ENCODE peak calls at places on chromosomes 6 and 20, in eight cellular contexts. L is dorsolateral prefrontal cortex; C is heart right ventricle; U is WERI-Rb-1; P is stomach; G is CD8-positive, alpha-beta T cell; F is IMR-90; W is right cardiac atrium. A is an unnamed sample.

GRCh38 chr20:58965270-58966064 is 15.6 kb upstream of the NELFCD start:
- DNase-seq in L (no peak), P (no peak), U (no peak), G (no peak), C (no peak), F (no peak), W (no peak), A (no peak)

GRCh38 chr6:38445321-38445720 is 194.4 kb downstream of the BTBD9 start:
- DNase-seq in C (no peak), F (peak; percentile 59), W (no peak), P (no peak), G (no peak), U (no peak), L (no peak), A (no peak)

GRCh38 chr6:17656092-17656491 is 50.6 kb downstream of the NUP153 start:
- DNase-seq in G (no peak), P (no peak), C (no peak), F (no peak), W (no peak), L (no peak), U (no peak), A (no peak)

GRCh38 chr6:154754152-154754551 is 20.9 kb downstream of the SCAF8 start:
- DNase-seq in F (peak; percentile 73), W (no peak), P (no peak), L (no peak), C (no peak), U (no peak), G (no peak), A (no peak)

GRCh38 chr6:132209351-132209750 is 191.9 kb downstream of the MOXD1 start:
- DNase-seq in L (no peak), F (no peak), P (no peak), C (no peak), G (no peak), U (no peak), W (no peak), A (no peak)

GRCh38 chr6:33620584-33621395 is at the start of gene ITPR3:
- DNase-seq in U (peak; percentile 82), L (no peak), C (peak; percentile 64), G (peak; percentile 72), P (peak; percentile 79), W (peak; percentile 65), F (peak; percentile 27), A (no peak)

GRCh38 chr20:54649511-54649962 is 174.1 kb downstream of the DOK5 start:
- DNase-seq in L (peak; percentile 78), C (peak; percentile 65), F (peak; percentile 67), P (peak; percentile 92), W (peak; percentile 80), G (peak; percentile 53), U (peak; percentile 65), A (peak; percentile 53)

GRCh38 chr6:114312931-114313330 is 29.9 kb downstream of the HS3ST5 start:
- DNase-seq in F (no peak), W (no peak), U (no peak), P (no peak), C (no peak), L (no peak), G (no peak), A (no peak)

GRCh38 chr6:28425942-28426541 is 17.2 kb downstream of the ZSCAN23 start:
- DNase-seq in C (no peak), F (no peak), L (no peak), G (no peak), P (no peak), W (no peak), U (no peak), A (no peak)

GRCh38 chr6:45626087-45626891 is 248.6 kb upstream of the SUPT3H start:
- DNase-seq in F (peak; percentile 84), U (no peak), P (no peak), L (no peak), C (no peak), W (no peak), G (no peak), A (no peak)

GRCh38 chr20:50163570-50164317 is 10.2 kb upstream of the PEDS1 start:
- DNase-seq in L (no peak), U (no peak), W (peak; percentile 42), G (no peak), F (peak; percentile 44), P (no peak), C (peak; percentile 41), A (no peak)

GRCh38 chr6:155066371-155066770 is 71.3 kb downstream of the TIAM2 start:
- DNase-seq in G (no peak), U (no peak), L (no peak), P (no peak), W (no peak), F (peak; percentile 56), C (no peak), A (no peak)

GRCh38 chr6:71289039-71289801 is 609 bp downstream of the OGFRL1 start:
- DNase-seq in G (peak; percentile 16), L (no peak), F (no peak), C (peak; percentile 50), P (no peak), W (peak; percentile 37), U (no peak), A (peak; percentile 66)

GRCh38 chr6:23696946-23697345 is 429.1 kb upstream of the NRSN1 start:
- DNase-seq in L (no peak), P (no peak), W (no peak), C (no peak), U (no peak), F (no peak), G (no peak), A (no peak)

GRCh38 chr6:170367241-170367640 is 60.7 kb downstream of the FAM120B start:
- DNase-seq in P (no peak), F (peak; percentile 14), G (no peak), L (no peak), W (no peak), U (no peak), C (no peak), A (no peak)

GRCh38 chr6:137926985-137927384 is 59.9 kb downstream of the TNFAIP3 start:
- DNase-seq in W (no peak), U (no peak), L (no peak), F (no peak), G (no peak), C (no peak), P (no peak), A (no peak)

GRCh38 chr6:137927777-137928218 is 60.7 kb downstream of the TNFAIP3 start:
- DNase-seq in F (peak; percentile 53), C (no peak), U (no peak), G (peak; percentile 71), W (no peak), P (no peak), L (no peak), A (no peak)

GRCh38 chr6:137925299-137925698 is 58.2 kb downstream of the TNFAIP3 start:
- DNase-seq in G (no peak), F (no peak), C (no peak), P (no peak), U (no peak), W (no peak), L (no peak), A (no peak)

GRCh38 chr6:137928286-137928685 is 61.2 kb downstream of the TNFAIP3 start:
- DNase-seq in W (no peak), L (no peak), P (no peak), U (no peak), F (no peak), C (peak; percentile 10), G (no peak), A (no peak)

GRCh38 chr6:137926207-137926731 is 59.2 kb downstream of the TNFAIP3 start:
- DNase-seq in L (no peak), C (no peak), G (no peak), U (no peak), F (peak; percentile 92), P (no peak), W (no peak), A (no peak)
- H3K27ac ChIP-seq in L (no peak overlapping the region), C (no peak overlapping the region), G (no peak overlapping the region), U (no peak overlapping the region), F (no peak overlapping the region), P (no peak overlapping the region), W (no peak overlapping the region), A (no peak overlapping the region)

DNA sequence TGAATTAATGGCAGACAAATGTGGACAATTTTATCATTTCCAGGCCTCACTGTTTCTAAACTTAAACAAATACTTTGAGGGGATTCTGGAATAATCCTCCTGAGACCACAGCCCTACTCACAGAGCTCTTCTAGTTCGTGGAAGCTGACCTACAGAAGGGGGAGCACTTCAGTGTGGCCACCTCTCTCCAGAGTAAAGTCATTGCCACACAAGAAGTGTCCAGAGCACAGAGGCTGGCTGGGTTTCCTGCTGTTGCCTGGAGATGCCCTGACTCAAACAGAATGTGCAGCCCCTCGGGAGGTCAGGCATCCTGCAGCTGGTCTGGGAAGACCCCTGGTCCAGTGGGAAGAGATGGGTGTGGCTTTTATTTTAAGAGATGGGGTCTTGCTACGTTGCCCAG is 110.9 kb downstream of the QRSL1 start:
- DNase-seq in F (no peak), P (no peak), W (no peak), L (no peak), C (no peak), U (no peak), G (no peak), A (no peak)
- H3K27ac ChIP-seq in F (no peak overlapping the region), P (no peak overlapping the region), W (no peak overlapping the region), L (no peak overlapping the region), C (no peak overlapping the region), U (no peak overlapping the region), G (no peak overlapping the region), A (no peak overlapping the region)

GRCh38 chr6:85236636-85237035 is 213.2 kb upstream of the NT5E start:
- DNase-seq in F (peak; percentile 46), P (no peak), C (no peak), W (no peak), G (no peak), U (no peak), L (no peak), A (no peak)

GRCh38 chr6:85241515-85241914 is 208.4 kb upstream of the NT5E start:
- DNase-seq in L (no peak), W (no peak), F (no peak), U (no peak), P (no peak), C (no peak), G (no peak), A (no peak)

DNA sequence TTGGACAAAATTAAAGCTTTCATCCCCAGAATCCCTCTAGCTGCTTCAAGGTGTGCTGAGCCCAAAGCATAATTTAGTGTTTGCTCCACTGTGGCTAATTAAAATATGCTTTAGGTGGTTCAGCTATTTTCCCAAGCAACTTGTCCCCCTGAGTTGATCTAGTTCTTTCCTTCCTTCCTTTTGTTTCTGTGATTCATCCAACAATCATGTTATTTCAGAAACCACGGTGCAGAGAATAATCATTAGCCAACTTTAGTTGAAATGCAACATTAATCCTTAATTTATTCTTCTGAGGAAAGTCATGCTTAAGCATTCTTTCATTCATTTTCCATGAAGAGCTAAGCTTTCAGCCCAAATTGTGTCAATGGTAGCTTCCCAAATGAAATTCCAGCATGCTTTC is 209.1 kb upstream of the NT5E start:
- DNase-seq in F (no peak), G (no peak), C (no peak), W (no peak), P (no peak), L (no peak), U (no peak), A (no peak)
- H3K27ac ChIP-seq in F (no peak overlapping the region), G (no peak overlapping the region), C (no peak overlapping the region), W (no peak overlapping the region), P (no peak overlapping the region), L (no peak overlapping the region), U (no peak overlapping the region), A (no peak overlapping the region)

DNA sequence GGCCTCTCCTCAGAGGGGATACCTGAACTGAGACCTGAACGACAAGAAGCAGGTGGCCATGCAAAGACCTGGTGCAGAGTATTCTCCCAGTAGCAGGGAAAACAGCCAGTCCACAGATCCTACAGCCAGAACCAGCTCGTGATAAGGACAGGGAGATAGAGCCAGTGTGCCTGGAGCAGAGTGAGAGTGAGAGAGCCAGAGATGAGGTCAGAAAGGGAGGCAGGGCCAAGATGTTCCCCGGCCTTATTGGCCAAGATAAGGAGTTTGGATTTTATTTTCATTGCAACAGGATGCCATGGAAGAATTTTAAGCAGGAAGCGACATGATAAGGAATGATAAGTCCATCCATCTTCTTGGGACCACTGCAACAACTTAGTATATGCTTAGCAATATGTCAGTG is 111.8 kb downstream of the UBE3D start:
- DNase-seq in F (peak; percentile 31), P (no peak), L (no peak), C (peak; percentile 21), G (no peak), U (no peak), W (peak; percentile 32), A (no peak)
- H3K27ac ChIP-seq in F (peak overlapping the region; percentile 20), P (no peak overlapping the region), L (peak overlapping the region; percentile 42), C (no peak overlapping the region), G (no peak overlapping the region), U (no peak overlapping the region), W (no peak overlapping the region), A (peak overlapping the region; percentile 46)

A was measured in caudate nucleus.